ENCODE peak calls at places on chromosomes 5 and 9, in six cellular contexts. U is PC-9, K is ascending aorta, B is left ventricle myocardium inferior, O is PC-3, V is sigmoid colon. I is an unnamed sample.

GRCh38 chr5:160213537-160213936 is 15.8 kb upstream of the FABP6 start:
- DNase-seq in U (no peak), K (no peak), B (no peak), O (peak; percentile 22), V (no peak), I (no peak)

GRCh38 chr5:176500511-176500910 is 36.7 kb downstream of the RNF44 start:
- DNase-seq in U (no peak), K (no peak), B (no peak), O (no peak), V (no peak), I (no peak)

GRCh38 chr9:109641079-109641659 is 138.8 kb upstream of the PALM2AKAP2 start:
- DNase-seq in U (no peak), K (no peak), B (no peak), O (no peak), V (no peak), I (no peak)

GRCh38 chr9:14062449-14063187 is 251.3 kb downstream of the NFIB start:
- DNase-seq in U (peak; percentile 82), K (no peak), B (no peak), O (peak; percentile 76), V (no peak), I (no peak)

GRCh38 chr9:70229579-70229978 is 29.2 kb upstream of the SMC5 start:
- DNase-seq in U (no peak), K (no peak), B (no peak), O (peak; percentile 52), V (no peak), I (no peak)

GRCh38 chr9:3161912-3162311 is 318.0 kb upstream of the PUM3 start:
- DNase-seq in U (no peak), K (no peak), B (no peak), O (no peak), V (no peak), I (no peak)

GRCh38 chr5:61330341-61330878 is 1.6 kb upstream of the ZSWIM6 start:
- DNase-seq in U (peak; percentile 59), K (no peak), B (peak; percentile 27), O (peak; percentile 50), V (peak; percentile 75), I (no peak)

GRCh38 chr9:37198034-37198718 is 77.8 kb downstream of the ZCCHC7 start:
- DNase-seq in U (no peak), K (no peak), B (no peak), O (no peak), V (no peak), I (no peak)

GRCh38 chr5:16536246-16536645 is 70.6 kb upstream of the ZNF622 start:
- DNase-seq in U (peak; percentile 77), K (no peak), B (no peak), O (peak; percentile 98), V (no peak), I (no peak)

GRCh38 chr9:88388886-88389617 is 808 bp downstream of the SPIN1 start:
- DNase-seq in U (peak; percentile 56), K (no peak), B (peak; percentile 56), O (peak; percentile 53), V (peak; percentile 81), I (peak; percentile 84)

GRCh38 chr9:3887121-3887797 is 361.5 kb upstream of the RFX3 start:
- DNase-seq in U (no peak), K (no peak), B (no peak), O (no peak), V (no peak), I (no peak)

GRCh38 chr5:139445325-139446170 is 6.2 kb upstream of the DNAJC18 start:
- DNase-seq in U (no peak), K (no peak), B (no peak), O (no peak), V (no peak), I (peak; percentile 30)

GRCh38 chr5:124212949-124213348 is 533.5 kb downstream of the ZNF608 start:
- DNase-seq in U (no peak), K (no peak), B (no peak), O (no peak), V (no peak), I (no peak)

GRCh38 chr5:176734756-176735342 is 75.5 kb upstream of the UNC5A start:
- DNase-seq in U (no peak), K (no peak), B (no peak), O (no peak), V (peak; percentile 52), I (peak; percentile 16)

GRCh38 chr9:92727716-92728700 is 36.6 kb downstream of the BICD2 start:
- DNase-seq in U (no peak), K (no peak), B (no peak), O (no peak), V (no peak), I (peak; percentile 21)

GRCh38 chr5:119078870-119079269 is 8.0 kb downstream of the DMXL1 start:
- DNase-seq in U (no peak), K (no peak), B (no peak), O (no peak), V (no peak), I (no peak)

GRCh38 chr9:35306281-35306680 is 144.5 kb downstream of the UNC13B start:
- DNase-seq in U (no peak), K (no peak), B (no peak), O (no peak), V (no peak), I (no peak)

GRCh38 chr5:158382473-158382872 is 523.5 kb upstream of the CLINT1 start:
- DNase-seq in U (peak; percentile 35), K (peak; percentile 68), B (peak; percentile 60), O (peak; percentile 97), V (peak; percentile 90), I (peak; percentile 70)

GRCh38 chr9:125172351-125172750 is 17.3 kb downstream of the PPP6C start:
- DNase-seq in U (no peak), K (no peak), B (no peak), O (no peak), V (no peak), I (no peak)

GRCh38 chr5:87722286-87722685 is 309.6 kb upstream of the CCNH start:
- DNase-seq in U (no peak), K (no peak), B (no peak), O (peak; percentile 90), V (no peak), I (no peak)

GRCh38 chr5:80870442-80870841 is 89.7 kb upstream of the RASGRF2 start:
- DNase-seq in U (no peak), K (no peak), B (no peak), O (no peak), V (no peak), I (no peak)

GRCh38 chr5:134140530-134141201 is 26.2 kb downstream of the TCF7 start:
- DNase-seq in U (peak; percentile 73), K (no peak), B (peak; percentile 56), O (peak; percentile 88), V (peak; percentile 76), I (peak; percentile 67)

GRCh38 chr9:89755835-89756234 is 151.0 kb downstream of the GADD45G start:
- DNase-seq in U (no peak), K (no peak), B (peak; percentile 41), O (peak; percentile 30), V (no peak), I (no peak)

GRCh38 chr5:17415282-17415681 is 82.7 kb upstream of the TAF11L2 start:
- DNase-seq in U (no peak), K (no peak), B (no peak), O (no peak), V (no peak), I (no peak)

GRCh38 chr5:16889203-16889971 is 46.7 kb downstream of the MYO10 start:
- DNase-seq in U (peak; percentile 90), K (no peak), B (no peak), O (peak; percentile 89), V (no peak), I (no peak)

GRCh38 chr9:137241490-137242328 is 622 bp downstream of the TUBB4B start:
- DNase-seq in U (peak; percentile 46), K (no peak), B (peak; percentile 72), O (peak; percentile 58), V (peak; percentile 86), I (peak; percentile 85)

GRCh38 chr5:135747824-135748223 is 86.6 kb upstream of the SLC25A48 start:
- DNase-seq in U (no peak), K (no peak), B (no peak), O (no peak), V (no peak), I (no peak)

GRCh38 chr9:133632806-133633680 is 3.1 kb upstream of the DBH start:
- DNase-seq in U (no peak), K (no peak), B (no peak), O (no peak), V (no peak), I (no peak)

GRCh38 chr5:109688999-109689739 is 558 bp upstream of the MAN2A1 start:
- DNase-seq in U (peak; percentile 81), K (peak; percentile 33), B (peak; percentile 89), O (peak; percentile 89), V (peak; percentile 92), I (peak; percentile 95)

GRCh38 chr9:138049779-138050471 is 172.3 kb downstream of the CACNA1B start:
- DNase-seq in U (no peak), K (no peak), B (no peak), O (no peak), V (peak; percentile 47), I (peak; percentile 57)

GRCh38 chr9:34216325-34216724 is 37.5 kb downstream of the UBAP1 start:
- DNase-seq in U (no peak), K (no peak), B (no peak), O (no peak), V (no peak), I (no peak)

DNA sequence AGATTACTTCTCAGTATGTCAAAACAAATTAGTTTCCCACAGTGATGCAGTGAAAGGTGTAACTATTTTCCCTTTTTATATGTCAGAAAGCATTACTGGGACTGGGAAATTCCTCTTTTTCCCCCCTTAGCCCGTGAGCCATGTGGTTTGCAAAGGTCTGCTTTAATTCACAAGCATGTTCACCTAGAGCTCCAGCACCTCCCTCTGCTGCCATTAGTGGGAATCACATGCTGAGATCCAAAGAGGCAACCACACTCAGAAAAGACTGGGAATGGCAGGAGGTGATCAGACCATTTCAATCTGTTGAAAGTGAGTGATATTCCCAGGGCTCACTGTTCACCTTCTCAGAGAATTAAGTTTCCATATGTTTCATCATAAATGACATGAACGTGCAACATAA is 703.7 kb upstream of the WWC1 start:
- DNase-seq in U (no peak), K (no peak), B (no peak), O (peak; percentile 50), V (no peak), I (no peak)
- H3K27ac ChIP-seq in U (no peak overlapping the region), K (no peak overlapping the region), B (no peak overlapping the region), O (no peak overlapping the region), V (no peak overlapping the region), I (no peak overlapping the region)

GRCh38 chr5:8993031-8993430 is 552.8 kb downstream of the SEMA5A start:
- DNase-seq in U (no peak), K (no peak), B (no peak), O (peak; percentile 65), V (no peak), I (no peak)
- TF ChIP-seq CTCF in U (peak; percentile 77), K (peak; percentile 13), B (no peak), O (peak; percentile 89), V (no peak), I (peak; percentile 26)

DNA sequence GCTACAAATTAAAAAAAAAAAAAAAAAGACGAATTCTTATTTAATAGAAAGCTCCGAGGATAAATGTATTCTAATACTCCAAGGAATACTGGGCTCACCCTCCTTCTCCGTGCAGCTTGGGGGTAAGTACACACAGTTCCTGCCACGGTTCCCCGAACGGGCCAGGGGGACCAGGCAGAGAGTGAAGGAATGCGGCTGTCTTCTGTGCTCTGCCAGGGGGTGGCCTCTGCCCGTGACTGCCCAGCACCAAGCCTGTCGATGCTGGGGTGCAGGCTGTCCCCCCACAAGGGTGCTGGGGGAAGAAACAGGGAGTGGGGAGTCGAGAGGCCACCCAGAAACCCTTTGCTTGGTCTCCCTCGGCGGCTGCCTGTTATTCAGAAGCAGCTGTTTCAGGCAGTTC is 410.1 kb upstream of the IRX1 start:
- DNase-seq in U (no peak), K (no peak), B (no peak), O (no peak), V (no peak), I (no peak)
- H3K27ac ChIP-seq in U (no peak overlapping the region), K (no peak overlapping the region), B (no peak overlapping the region), O (no peak overlapping the region), V (no peak overlapping the region), I (no peak overlapping the region)

GRCh38 chr9:80968611-80969010 is 720.7 kb downstream of the TLE1 start:
- DNase-seq in U (no peak), K (no peak), B (no peak), O (peak; percentile 29), V (no peak), I (no peak)
- TF ChIP-seq CTCF in U (no peak), K (no peak), B (no peak), O (no peak), V (no peak), I (no peak)

I was measured in upper lobe of right lung.